ENCODE peak calls at places on chromosomes 11 and 22, in five cellular contexts. M is A673, O is aorta, V is suprapubic skin, C is endodermal cell. W is an unnamed sample. For H3K4me1, the result is how much of the 10 kb centered on the place peaks cover.

GRCh38 chr11:122741613-122742012 is 86.1 kb downstream of the UBASH3B start:
- DNase-seq in M (no peak), V (no peak), C (no peak), O (no peak), W (no peak)

GRCh38 chr11:129853508-129854228 is 38.0 kb downstream of the TMEM45B start:
- DNase-seq in V (no peak), O (no peak), M (peak), C (no peak), W (peak)

GRCh38 chr22:19109198-19110063 is 12.8 kb downstream of the DGCR2 start:
- DNase-seq in V (peak), M (peak), C (no peak), O (peak), W (peak)

GRCh38 chr11:74849525-74850391 is 99.1 kb downstream of the XRRA1 start:
- DNase-seq in C (peak), O (peak), M (no peak), V (no peak), W (no peak)

GRCh38 chr11:130102457-130103249 is 33.0 kb downstream of the APLP2 start:
- DNase-seq in O (no peak), V (no peak), C (no peak), M (peak), W (no peak)

GRCh38 chr11:64743591-64744543 is at the start of gene RASGRP2:
- DNase-seq in O (peak), V (peak), C (peak), M (no peak), W (peak)

GRCh38 chr11:27234043-27234668 is 128.9 kb downstream of the CCDC34 start:
- DNase-seq in C (no peak), V (no peak), M (peak), O (peak), W (no peak)

GRCh38 chr11:81887671-81888070 is 846.0 kb downstream of the FAM181B start:
- DNase-seq in O (no peak), C (no peak), V (no peak), M (no peak), W (no peak)

GRCh38 chr11:16341853-16342252 is 14.5 kb downstream of the SOX6 start:
- DNase-seq in M (no peak), V (no peak), C (no peak), O (no peak), W (no peak)

GRCh38 chr11:131811380-131811779 is 441.0 kb downstream of the NTM start:
- DNase-seq in O (no peak), V (no peak), M (peak), C (no peak), W (no peak)

GRCh38 chr22:22165936-22166710 is 78.5 kb upstream of the VPREB1 start:
- DNase-seq in M (no peak), C (no peak), O (no peak), V (no peak), W (no peak)

GRCh38 chr22:24161909-24162308 is 19.4 kb upstream of the SUSD2 start:
- DNase-seq in C (no peak), M (no peak), V (no peak), O (no peak), W (no peak)

GRCh38 chr11:110908401-110909106 is 196.3 kb upstream of the ARHGAP20 start:
- DNase-seq in O (no peak), M (no peak), C (no peak), V (no peak), W (no peak)

GRCh38 chr11:69301033-69301490 is 7.1 kb downstream of the MYEOV start:
- DNase-seq in O (peak), C (no peak), V (no peak), M (no peak), W (no peak)
- H3K4me1 ChIP-seq in O (under half), C (under half), V (half or more), M (half or more), W (under half)

DNA sequence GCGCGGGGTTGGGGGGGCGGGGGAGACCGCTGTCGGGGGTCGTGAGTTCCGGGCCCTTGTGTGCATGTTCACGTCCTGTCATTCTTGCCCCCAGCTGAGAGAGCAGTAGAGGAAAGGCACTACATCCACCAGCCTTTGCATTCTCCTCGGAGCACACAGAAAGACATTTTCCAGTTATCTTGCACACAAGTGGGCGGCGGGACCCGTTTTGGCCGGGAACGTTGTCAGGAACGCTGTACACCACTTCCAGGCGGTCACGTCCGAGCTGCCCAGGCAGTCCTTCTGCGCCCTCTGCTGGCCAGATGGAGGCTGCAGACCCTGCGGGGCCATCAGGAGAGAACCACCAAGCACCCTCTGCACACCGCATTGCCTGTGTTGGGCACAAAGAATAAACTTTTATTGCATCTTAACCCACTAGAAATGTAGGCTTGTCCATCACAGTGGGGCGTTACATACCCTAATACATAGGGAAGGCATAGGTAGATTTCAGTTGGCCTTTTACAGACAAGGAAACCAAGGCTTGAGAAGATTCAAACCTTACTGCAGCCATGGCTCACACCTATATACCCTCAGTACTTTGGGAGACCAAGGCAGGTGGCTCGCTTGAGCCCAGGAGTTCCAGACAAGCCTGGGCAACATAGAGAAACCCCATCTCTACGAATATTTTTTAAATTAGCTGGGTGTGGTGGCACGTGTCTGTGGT is 2.8 kb upstream of the CDKN1C start:
- DNase-seq in M (peak), V (peak), O (peak), C (peak), W (peak)
- H3K4me1 ChIP-seq in M (under half), V (half or more), O (under half), C (under half), W (under half)

GRCh38 chr11:117171007-117171647 is 7.4 kb upstream of the SIDT2 start:
- DNase-seq in V (no peak), C (no peak), M (no peak), O (no peak), W (no peak)

GRCh38 chr11:117172678-117173421 is 5.7 kb upstream of the SIDT2 start:
- DNase-seq in M (no peak), V (peak), O (no peak), C (no peak), W (no peak)

GRCh38 chr11:117170210-117170609 is 8.3 kb upstream of the SIDT2 start:
- DNase-seq in M (no peak), V (no peak), O (no peak), C (no peak), W (no peak)

GRCh38 chr11:117169726-117170125 is 8.8 kb upstream of the SIDT2 start:
- DNase-seq in M (no peak), O (no peak), C (no peak), V (no peak), W (no peak)

DNA sequence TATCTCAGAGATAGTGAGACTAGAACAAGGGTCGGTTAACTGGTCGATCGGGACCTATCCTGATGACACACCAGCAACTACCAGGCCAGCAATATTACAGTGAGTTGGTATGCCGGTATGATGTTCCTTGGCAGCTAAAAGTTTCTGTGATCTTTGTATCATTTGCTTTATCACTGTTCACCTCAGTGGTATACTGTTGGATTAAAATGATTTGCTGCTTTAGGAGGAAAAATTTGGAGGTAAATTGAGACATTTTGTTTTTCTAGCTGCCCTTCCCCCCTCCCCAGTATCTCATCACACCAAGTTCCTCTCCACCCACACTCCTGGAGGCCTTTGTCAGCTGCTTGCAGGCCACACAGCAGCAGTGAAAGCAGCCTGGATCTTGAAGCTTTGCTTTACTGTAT is 6.9 kb upstream of the SIDT2 start:
- DNase-seq in V (peak), M (no peak), O (no peak), C (no peak), W (no peak)
- H3K4me1 ChIP-seq in V (under half), M (under half), O (under half), C (under half), W (under half)

GRCh38 chr11:8105133-8105532 is 24.1 kb downstream of the TUB start:
- DNase-seq in C (no peak), M (no peak), O (no peak), V (no peak), W (no peak)

GRCh38 chr11:8102296-8102915 is 21.4 kb downstream of the TUB start:
- DNase-seq in M (no peak), V (no peak), C (peak), O (no peak), W (no peak)

GRCh38 chr11:8102965-8103364 is 22.0 kb downstream of the TUB start:
- DNase-seq in C (no peak), V (no peak), M (no peak), O (no peak), W (no peak)

GRCh38 chr11:8105666-8106065 is 24.7 kb downstream of the TUB start:
- DNase-seq in V (no peak), O (no peak), M (no peak), C (no peak), W (no peak)

DNA sequence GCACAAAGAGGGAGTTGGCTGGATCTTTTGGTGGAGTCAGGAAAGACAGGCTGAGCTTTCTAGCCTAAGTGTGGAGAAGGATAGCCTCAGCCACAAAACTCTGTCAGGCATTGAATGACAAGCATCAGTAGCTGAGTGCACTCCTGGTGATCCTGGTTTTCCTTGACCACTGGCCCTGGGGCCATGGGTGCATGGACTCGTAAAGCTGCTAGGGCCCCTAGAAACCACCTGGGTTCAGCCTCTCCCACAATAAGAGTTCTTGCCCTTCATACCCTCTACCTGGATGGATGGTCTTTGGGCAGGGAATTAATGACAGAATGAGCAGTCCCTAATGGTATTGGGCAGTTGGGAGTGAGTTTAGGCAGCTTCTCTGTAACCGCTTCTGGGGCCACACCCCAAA is 22.9 kb downstream of the TUB start:
- DNase-seq in M (no peak), C (no peak), V (no peak), O (no peak), W (no peak)
- H3K4me1 ChIP-seq in M (under half), C (under half), V (under half), O (under half), W (under half)